ENCODE peak calls at places on chromosomes 3 and 15, in eight cellular contexts. One of them, this sample, is unnamed. For H3K4me1, the result is how much of the 10 kb centered on the place peaks cover.

GRCh38 chr3:63050548-63050947 is 175.3 kb upstream of the CADPS start:
- DNase-seq in tibial artery: no peak
- DNase-seq in left ventricle myocardium inferior: no peak
- DNase-seq in ascending aorta: no peak
- DNase-seq in CD8-positive, alpha-beta memory T cell: no peak
- DNase-seq in uterus: no peak
- DNase-seq in naive thymus-derived CD4-positive, alpha-beta T cell: no peak
- DNase-seq in Panc1: no peak
- DNase-seq in this sample: no peak

GRCh38 chr3:182464513-182465145 is 328.7 kb upstream of the ATP11B start:
- DNase-seq in tibial artery: no peak
- DNase-seq in left ventricle myocardium inferior: no peak
- DNase-seq in ascending aorta: no peak
- DNase-seq in CD8-positive, alpha-beta memory T cell: no peak
- DNase-seq in uterus: no peak
- DNase-seq in naive thymus-derived CD4-positive, alpha-beta T cell: no peak
- DNase-seq in Panc1: no peak
- DNase-seq in this sample: no peak

GRCh38 chr3:64399205-64399800 is 174.0 kb upstream of the PRICKLE2 start:
- DNase-seq in tibial artery: no peak
- DNase-seq in left ventricle myocardium inferior: no peak
- DNase-seq in ascending aorta: no peak
- DNase-seq in CD8-positive, alpha-beta memory T cell: no peak
- DNase-seq in uterus: peak
- DNase-seq in naive thymus-derived CD4-positive, alpha-beta T cell: no peak
- DNase-seq in Panc1: peak
- DNase-seq in this sample: peak

GRCh38 chr15:61118885-61119284 is 110.2 kb downstream of the RORA start:
- DNase-seq in tibial artery: no peak
- DNase-seq in left ventricle myocardium inferior: no peak
- DNase-seq in ascending aorta: no peak
- DNase-seq in CD8-positive, alpha-beta memory T cell: no peak
- DNase-seq in uterus: no peak
- DNase-seq in naive thymus-derived CD4-positive, alpha-beta T cell: no peak
- DNase-seq in Panc1: no peak
- DNase-seq in this sample: no peak

GRCh38 chr15:48644827-48645557 is 517 bp downstream of the FBN1 start:
- DNase-seq in tibial artery: peak
- DNase-seq in left ventricle myocardium inferior: peak
- DNase-seq in ascending aorta: no peak
- DNase-seq in CD8-positive, alpha-beta memory T cell: no peak
- DNase-seq in uterus: peak
- DNase-seq in naive thymus-derived CD4-positive, alpha-beta T cell: peak
- DNase-seq in Panc1: no peak
- DNase-seq in this sample: peak

GRCh38 chr3:24149032-24149431 is 203.9 kb downstream of the NR1D2 start:
- DNase-seq in tibial artery: no peak
- DNase-seq in left ventricle myocardium inferior: no peak
- DNase-seq in ascending aorta: no peak
- DNase-seq in CD8-positive, alpha-beta memory T cell: no peak
- DNase-seq in uterus: no peak
- DNase-seq in naive thymus-derived CD4-positive, alpha-beta T cell: no peak
- DNase-seq in Panc1: no peak
- DNase-seq in this sample: no peak

GRCh38 chr3:4601926-4602325 is 108.8 kb downstream of the ITPR1 start:
- DNase-seq in tibial artery: no peak
- DNase-seq in left ventricle myocardium inferior: no peak
- DNase-seq in ascending aorta: no peak
- DNase-seq in CD8-positive, alpha-beta memory T cell: no peak
- DNase-seq in uterus: no peak
- DNase-seq in naive thymus-derived CD4-positive, alpha-beta T cell: no peak
- DNase-seq in Panc1: no peak
- DNase-seq in this sample: no peak

GRCh38 chr3:197371521-197372075 is 73.2 kb upstream of the DLG1 start:
- DNase-seq in tibial artery: no peak
- DNase-seq in left ventricle myocardium inferior: no peak
- DNase-seq in ascending aorta: no peak
- DNase-seq in CD8-positive, alpha-beta memory T cell: no peak
- DNase-seq in uterus: no peak
- DNase-seq in naive thymus-derived CD4-positive, alpha-beta T cell: no peak
- DNase-seq in Panc1: no peak
- DNase-seq in this sample: no peak

GRCh38 chr15:68550498-68551295 is 28.1 kb upstream of the CORO2B start:
- DNase-seq in tibial artery: peak
- DNase-seq in left ventricle myocardium inferior: peak
- DNase-seq in ascending aorta: no peak
- DNase-seq in CD8-positive, alpha-beta memory T cell: peak
- DNase-seq in uterus: peak
- DNase-seq in naive thymus-derived CD4-positive, alpha-beta T cell: peak
- DNase-seq in Panc1: peak
- DNase-seq in this sample: peak

GRCh38 chr3:46400000-46400734 is 6.7 kb downstream of the CCR5AS start:
- DNase-seq in tibial artery: no peak
- DNase-seq in left ventricle myocardium inferior: no peak
- DNase-seq in ascending aorta: no peak
- DNase-seq in CD8-positive, alpha-beta memory T cell: no peak
- DNase-seq in uterus: no peak
- DNase-seq in naive thymus-derived CD4-positive, alpha-beta T cell: no peak
- DNase-seq in Panc1: no peak
- DNase-seq in this sample: no peak

GRCh38 chr3:5123937-5124336 is 1.8 kb downstream of the ARL8B start:
- DNase-seq in tibial artery: no peak
- DNase-seq in left ventricle myocardium inferior: no peak
- DNase-seq in ascending aorta: no peak
- DNase-seq in CD8-positive, alpha-beta memory T cell: no peak
- DNase-seq in uterus: no peak
- DNase-seq in naive thymus-derived CD4-positive, alpha-beta T cell: no peak
- DNase-seq in Panc1: no peak
- DNase-seq in this sample: no peak

GRCh38 chr3:137692803-137693431 is 71.2 kb upstream of the SOX14 start:
- DNase-seq in tibial artery: no peak
- DNase-seq in left ventricle myocardium inferior: no peak
- DNase-seq in ascending aorta: no peak
- DNase-seq in CD8-positive, alpha-beta memory T cell: no peak
- DNase-seq in uterus: no peak
- DNase-seq in naive thymus-derived CD4-positive, alpha-beta T cell: no peak
- DNase-seq in Panc1: no peak
- DNase-seq in this sample: no peak

GRCh38 chr15:101043011-101043410 is 123.9 kb downstream of the LRRK1 start:
- DNase-seq in tibial artery: peak
- DNase-seq in left ventricle myocardium inferior: no peak
- DNase-seq in ascending aorta: no peak
- DNase-seq in CD8-positive, alpha-beta memory T cell: no peak
- DNase-seq in uterus: no peak
- DNase-seq in naive thymus-derived CD4-positive, alpha-beta T cell: no peak
- DNase-seq in Panc1: no peak
- DNase-seq in this sample: no peak

GRCh38 chr15:89395996-89396395 is 61.4 kb upstream of the POLG start:
- DNase-seq in tibial artery: no peak
- DNase-seq in left ventricle myocardium inferior: no peak
- DNase-seq in ascending aorta: no peak
- DNase-seq in CD8-positive, alpha-beta memory T cell: no peak
- DNase-seq in uterus: no peak
- DNase-seq in naive thymus-derived CD4-positive, alpha-beta T cell: no peak
- DNase-seq in Panc1: no peak
- DNase-seq in this sample: no peak

GRCh38 chr15:76393614-76394013 is 57.0 kb downstream of the ISL2 start:
- DNase-seq in tibial artery: no peak
- DNase-seq in left ventricle myocardium inferior: no peak
- DNase-seq in ascending aorta: no peak
- DNase-seq in CD8-positive, alpha-beta memory T cell: no peak
- DNase-seq in uterus: no peak
- DNase-seq in naive thymus-derived CD4-positive, alpha-beta T cell: no peak
- DNase-seq in Panc1: no peak
- DNase-seq in this sample: no peak

GRCh38 chr15:90379263-90379662 is 8.8 kb upstream of the IQGAP1 start:
- DNase-seq in tibial artery: no peak
- DNase-seq in left ventricle myocardium inferior: no peak
- DNase-seq in ascending aorta: no peak
- DNase-seq in CD8-positive, alpha-beta memory T cell: no peak
- DNase-seq in uterus: no peak
- DNase-seq in naive thymus-derived CD4-positive, alpha-beta T cell: no peak
- DNase-seq in Panc1: no peak
- DNase-seq in this sample: no peak

GRCh38 chr3:59783468-59783988 is 733.7 kb upstream of the CFAP20DC start:
- DNase-seq in tibial artery: no peak
- DNase-seq in left ventricle myocardium inferior: no peak
- DNase-seq in ascending aorta: no peak
- DNase-seq in CD8-positive, alpha-beta memory T cell: no peak
- DNase-seq in uterus: no peak
- DNase-seq in naive thymus-derived CD4-positive, alpha-beta T cell: peak
- DNase-seq in Panc1: no peak
- DNase-seq in this sample: no peak

GRCh38 chr15:70096215-70096974 is 1.3 kb downstream of the TLE3 start:
- DNase-seq in tibial artery: peak
- DNase-seq in left ventricle myocardium inferior: no peak
- DNase-seq in ascending aorta: no peak
- DNase-seq in CD8-positive, alpha-beta memory T cell: peak
- DNase-seq in uterus: peak
- DNase-seq in naive thymus-derived CD4-positive, alpha-beta T cell: peak
- DNase-seq in Panc1: no peak
- DNase-seq in this sample: peak

GRCh38 chr3:158095302-158095997 is 10.8 kb downstream of the SHOX2 start:
- DNase-seq in tibial artery: no peak
- DNase-seq in left ventricle myocardium inferior: no peak
- DNase-seq in ascending aorta: no peak
- DNase-seq in CD8-positive, alpha-beta memory T cell: no peak
- DNase-seq in uterus: no peak
- DNase-seq in naive thymus-derived CD4-positive, alpha-beta T cell: no peak
- DNase-seq in Panc1: no peak
- DNase-seq in this sample: no peak

GRCh38 chr3:72604287-72604686 is 244.0 kb downstream of the SHQ1 start:
- DNase-seq in tibial artery: no peak
- DNase-seq in left ventricle myocardium inferior: no peak
- DNase-seq in ascending aorta: no peak
- DNase-seq in CD8-positive, alpha-beta memory T cell: no peak
- DNase-seq in uterus: no peak
- DNase-seq in naive thymus-derived CD4-positive, alpha-beta T cell: no peak
- DNase-seq in Panc1: no peak
- DNase-seq in this sample: no peak

GRCh38 chr3:18445421-18446066 is 20.4 kb upstream of the SATB1 start:
- DNase-seq in tibial artery: no peak
- DNase-seq in left ventricle myocardium inferior: no peak
- DNase-seq in ascending aorta: no peak
- DNase-seq in CD8-positive, alpha-beta memory T cell: peak
- DNase-seq in uterus: peak
- DNase-seq in naive thymus-derived CD4-positive, alpha-beta T cell: peak
- DNase-seq in Panc1: no peak
- DNase-seq in this sample: no peak

DNA sequence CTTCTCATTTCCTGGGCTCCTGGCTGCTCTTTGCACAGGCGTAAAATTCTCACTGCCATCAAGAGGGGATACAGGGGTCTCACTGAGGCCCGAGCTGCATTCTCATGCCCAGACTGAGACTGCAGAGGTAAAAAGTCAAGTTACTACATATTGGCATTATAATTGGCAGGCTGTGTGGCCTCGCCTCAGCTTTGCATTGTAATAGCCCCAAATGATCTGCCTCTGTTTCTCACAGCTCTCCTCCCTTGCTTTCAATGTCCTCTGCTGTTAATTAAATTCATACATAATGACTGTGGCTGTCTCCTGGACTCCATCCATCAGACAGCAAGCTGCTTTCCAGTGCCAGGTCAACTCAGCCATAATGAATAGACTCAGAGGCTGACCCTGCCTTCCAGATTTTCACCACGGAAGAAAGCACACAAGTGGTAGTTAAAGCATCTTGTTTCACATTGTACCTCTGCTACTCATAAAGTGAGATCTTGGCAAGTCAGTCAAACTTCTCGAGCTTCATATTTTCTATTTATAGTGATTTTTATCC is 7.6 kb upstream of the RTP4 start:
- DNase-seq in tibial artery: no peak
- DNase-seq in left ventricle myocardium inferior: no peak
- DNase-seq in ascending aorta: no peak
- DNase-seq in CD8-positive, alpha-beta memory T cell: no peak
- DNase-seq in uterus: no peak
- DNase-seq in naive thymus-derived CD4-positive, alpha-beta T cell: no peak
- DNase-seq in Panc1: no peak
- DNase-seq in this sample: no peak
- H3K4me1 ChIP-seq in tibial artery: under half
- H3K4me1 ChIP-seq in left ventricle myocardium inferior: under half
- H3K4me1 ChIP-seq in ascending aorta: under half
- H3K4me1 ChIP-seq in CD8-positive, alpha-beta memory T cell: under half
- H3K4me1 ChIP-seq in uterus: under half
- H3K4me1 ChIP-seq in naive thymus-derived CD4-positive, alpha-beta T cell: under half
- H3K4me1 ChIP-seq in Panc1: under half
- H3K4me1 ChIP-seq in this sample: under half

GRCh38 chr3:133477497-133477896 is 77.6 kb downstream of the BFSP2 start:
- DNase-seq in tibial artery: no peak
- DNase-seq in left ventricle myocardium inferior: no peak
- DNase-seq in ascending aorta: no peak
- DNase-seq in CD8-positive, alpha-beta memory T cell: no peak
- DNase-seq in uterus: no peak
- DNase-seq in naive thymus-derived CD4-positive, alpha-beta T cell: no peak
- DNase-seq in Panc1: no peak
- DNase-seq in this sample: no peak
- H3K4me1 ChIP-seq in tibial artery: under half
- H3K4me1 ChIP-seq in left ventricle myocardium inferior: under half
- H3K4me1 ChIP-seq in ascending aorta: under half
- H3K4me1 ChIP-seq in CD8-positive, alpha-beta memory T cell: under half
- H3K4me1 ChIP-seq in uterus: under half
- H3K4me1 ChIP-seq in naive thymus-derived CD4-positive, alpha-beta T cell: under half
- H3K4me1 ChIP-seq in Panc1: under half
- H3K4me1 ChIP-seq in this sample: under half

DNA sequence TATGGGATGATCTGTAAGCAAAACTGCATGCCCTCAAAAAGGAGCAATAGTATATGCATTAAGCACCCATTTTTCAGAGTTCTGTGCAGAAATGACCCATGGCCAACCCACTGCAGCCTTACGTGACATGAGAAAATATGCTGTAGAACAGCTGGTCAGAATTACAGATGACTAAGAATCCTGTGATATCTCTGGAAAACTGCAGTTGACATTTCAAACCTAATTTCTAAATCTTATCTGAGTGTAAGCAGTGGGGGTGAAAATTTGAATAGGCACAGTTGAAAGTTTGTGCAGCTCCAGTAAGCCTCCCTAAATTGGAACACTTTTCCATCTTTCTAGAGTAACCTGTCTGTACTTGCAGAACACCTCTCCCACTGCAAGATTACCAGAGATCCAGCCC is 28.7 kb upstream of the COL6A6 start:
- DNase-seq in tibial artery: no peak
- DNase-seq in left ventricle myocardium inferior: no peak
- DNase-seq in ascending aorta: no peak
- DNase-seq in CD8-positive, alpha-beta memory T cell: no peak
- DNase-seq in uterus: no peak
- DNase-seq in naive thymus-derived CD4-positive, alpha-beta T cell: no peak
- DNase-seq in Panc1: no peak
- DNase-seq in this sample: no peak
- H3K4me1 ChIP-seq in tibial artery: under half
- H3K4me1 ChIP-seq in left ventricle myocardium inferior: under half
- H3K4me1 ChIP-seq in ascending aorta: under half
- H3K4me1 ChIP-seq in CD8-positive, alpha-beta memory T cell: under half
- H3K4me1 ChIP-seq in uterus: under half
- H3K4me1 ChIP-seq in naive thymus-derived CD4-positive, alpha-beta T cell: under half
- H3K4me1 ChIP-seq in Panc1: under half
- H3K4me1 ChIP-seq in this sample: under half

DNA sequence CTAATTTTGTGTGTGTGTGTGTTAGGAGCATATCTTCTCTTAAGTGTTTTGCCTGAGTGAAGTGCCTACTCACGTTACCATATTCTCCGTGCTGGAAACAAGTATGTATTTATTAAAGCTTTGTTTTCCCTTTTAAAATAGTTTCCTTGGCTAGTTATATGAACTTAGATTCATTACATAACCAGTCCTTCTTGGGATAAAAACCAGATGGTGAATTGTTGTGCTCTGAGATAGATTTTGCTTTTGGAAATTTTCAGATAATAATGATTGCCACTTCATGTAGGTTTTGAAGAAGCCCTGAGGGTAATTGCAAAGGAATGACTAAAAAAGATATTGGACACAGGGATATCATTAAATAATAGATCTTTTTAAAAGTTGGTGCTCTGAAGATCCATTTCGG is 390.2 kb upstream of the SGO1 start:
- DNase-seq in tibial artery: no peak
- DNase-seq in left ventricle myocardium inferior: no peak
- DNase-seq in ascending aorta: no peak
- DNase-seq in CD8-positive, alpha-beta memory T cell: no peak
- DNase-seq in uterus: no peak
- DNase-seq in naive thymus-derived CD4-positive, alpha-beta T cell: no peak
- DNase-seq in Panc1: no peak
- DNase-seq in this sample: no peak
- H3K4me1 ChIP-seq in tibial artery: under half
- H3K4me1 ChIP-seq in left ventricle myocardium inferior: under half
- H3K4me1 ChIP-seq in ascending aorta: under half
- H3K4me1 ChIP-seq in CD8-positive, alpha-beta memory T cell: under half
- H3K4me1 ChIP-seq in uterus: under half
- H3K4me1 ChIP-seq in naive thymus-derived CD4-positive, alpha-beta T cell: under half
- H3K4me1 ChIP-seq in Panc1: under half
- H3K4me1 ChIP-seq in this sample: under half

This sample was measured in heart right ventricle.